ENCODE peak calls at places on chromosomes 6 and 20, in six cellular contexts. B is nucleus accumbens; W is stimulated activated CD4-positive, alpha-beta T cell treated with anti-CD3 and anti-CD28 coated beads, Interleukin-1b, Interleukin-23, amount 100 ng/mL, for 48 hours; O is iPS DF 19.7; P is choroid plexus epithelial cell; Y is activated naive CD4-positive, alpha-beta T cell. R is an unnamed sample.

GRCh38 chr6:105346052-105346451 is 56.8 kb downstream of the PREP start:
- DNase-seq in B (no peak), W (no peak), O (no peak), P (peak; percentile 87), Y (no peak), R (no peak)

GRCh38 chr6:15504040-15504491 is 158.8 kb downstream of the DTNBP1 start:
- DNase-seq in B (no peak), W (no peak), O (no peak), P (peak; percentile 72), Y (no peak), R (peak; percentile 43)

GRCh38 chr6:14110001-14110818 is 7.4 kb upstream of the CD83 start:
- DNase-seq in B (no peak), W (no peak), O (no peak), P (no peak), Y (no peak), R (no peak)

GRCh38 chr6:89792881-89793280 is 26.7 kb downstream of the MDN1 start:
- DNase-seq in B (no peak), W (no peak), O (peak; percentile 38), P (peak; percentile 71), Y (no peak), R (no peak)

GRCh38 chr6:17491416-17492142 is 98.2 kb downstream of the CAP2 start:
- DNase-seq in B (no peak), W (no peak), O (no peak), P (no peak), Y (no peak), R (peak; percentile 19)

GRCh38 chr20:39777610-39778009 is 815.5 kb downstream of the DHX35 start:
- DNase-seq in B (no peak), W (no peak), O (no peak), P (no peak), Y (no peak), R (no peak)

GRCh38 chr6:120083186-120083585 is 733.6 kb upstream of the MAN1A1 start:
- DNase-seq in B (no peak), W (no peak), O (no peak), P (no peak), Y (no peak), R (no peak)

GRCh38 chr6:93581371-93581770 is 162.0 kb upstream of the EPHA7 start:
- DNase-seq in B (no peak), W (no peak), O (no peak), P (no peak), Y (no peak), R (no peak)

GRCh38 chr6:97626586-97627441 is 343.8 kb upstream of the MMS22L start:
- DNase-seq in B (peak; percentile 15), W (no peak), O (no peak), P (peak; percentile 62), Y (no peak), R (no peak)

GRCh38 chr6:21946298-21946783 is 350.5 kb downstream of the PRL start:
- DNase-seq in B (no peak), W (no peak), O (no peak), P (peak; percentile 99), Y (no peak), R (no peak)

GRCh38 chr6:147203311-147204059 is 732 bp upstream of the STXBP5 start:
- DNase-seq in B (peak; percentile 46), W (peak; percentile 60), O (no peak), P (peak; percentile 83), Y (peak; percentile 45), R (peak; percentile 59)

GRCh38 chr20:50153153-50153499 is 397 bp downstream of the PEDS1 start:
- DNase-seq in B (no peak), W (no peak), O (no peak), P (no peak), Y (no peak), R (no peak)